ENCODE peak calls at places on chromosomes 3 and 15, in eight cellular contexts. C is kidney epithelial cell, K is K562, D is dorsolateral prefrontal cortex, Z is ovary, P is fibroblast of lung, F is adrenal gland, J is A673. G is an unnamed sample.

GRCh38 chr3:113169876-113170452 is 41.4 kb upstream of the BOC start:
- DNase-seq in J (no peak), K (no peak), Z (no peak), P (no peak), C (no peak), D (no peak), F (no peak), G (no peak)

GRCh38 chr3:16849795-16850194 is 35.0 kb upstream of the PLCL2 start:
- DNase-seq in J (peak; percentile 39), D (no peak), K (no peak), C (no peak), P (peak; percentile 77), F (no peak), Z (no peak), G (no peak)

GRCh38 chr3:110750201-110750600 is 321.4 kb upstream of the NECTIN3 start:
- DNase-seq in Z (no peak), D (no peak), J (no peak), F (no peak), P (no peak), C (no peak), K (no peak), G (no peak)

GRCh38 chr15:66912001-66912400 is 153.4 kb upstream of the SMAD3 start:
- DNase-seq in C (no peak), Z (no peak), D (no peak), K (no peak), P (no peak), J (no peak), F (peak; percentile 49), G (no peak)

GRCh38 chr3:40398346-40398745 is 11.4 kb downstream of the ENTPD3 start:
- DNase-seq in P (no peak), K (no peak), C (no peak), J (no peak), Z (no peak), F (no peak), D (no peak), G (no peak)

GRCh38 chr15:80418892-80419537 is 14.8 kb downstream of the ARNT2 start:
- DNase-seq in F (peak; percentile 59), J (peak; percentile 51), K (peak; percentile 25), Z (no peak), P (peak; percentile 53), C (no peak), D (no peak), G (peak; percentile 75)

GRCh38 chr3:21447471-21448205 is 303.4 kb downstream of the ZNF385D start:
- DNase-seq in C (no peak), P (peak; percentile 86), K (no peak), Z (no peak), F (no peak), J (no peak), D (no peak), G (no peak)

GRCh38 chr15:93179072-93179471 is 90.1 kb upstream of the RGMA start:
- DNase-seq in F (peak; percentile 55), C (no peak), K (peak; percentile 16), Z (peak; percentile 28), J (no peak), P (no peak), D (no peak), G (no peak)

GRCh38 chr3:20141841-20142240 is 44.2 kb downstream of the SGO1 start:
- DNase-seq in J (peak; percentile 29), P (peak; percentile 42), F (no peak), C (no peak), K (no peak), Z (peak; percentile 25), D (peak; percentile 70), G (peak; percentile 73)

GRCh38 chr3:15974647-15975046 is 176.9 kb upstream of the ANKRD28 start:
- DNase-seq in K (peak; percentile 28), P (no peak), C (no peak), J (peak; percentile 32), Z (no peak), D (no peak), F (no peak), G (peak; percentile 57)

DNA sequence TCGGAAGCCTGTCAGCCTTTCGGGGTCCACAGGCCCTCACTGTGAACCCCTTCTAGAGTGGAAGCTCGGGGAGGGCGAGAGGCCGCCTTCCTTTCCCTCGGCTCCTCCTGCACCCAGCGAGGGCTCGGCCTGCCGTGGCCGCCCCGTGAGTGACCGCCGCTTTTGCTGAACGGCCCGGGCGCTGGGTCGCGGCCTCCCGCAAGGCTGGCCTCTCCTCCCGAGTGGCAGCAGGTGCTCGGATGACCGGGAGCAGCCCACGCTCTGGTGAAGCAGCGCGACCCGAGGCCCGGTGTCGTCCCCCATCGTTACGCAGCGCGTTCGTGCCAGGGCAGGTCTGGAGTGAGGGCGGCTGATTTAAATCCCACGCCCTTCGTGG is 53.8 kb downstream of the LRRK1 start:
- DNase-seq in D (no peak), J (no peak), P (no peak), Z (no peak), K (no peak), C (no peak), F (no peak), G (no peak)
- H3K4me3 ChIP-seq in D (peak overlapping the region; percentile 63), J (no peak overlapping the region), P (no peak overlapping the region), Z (no peak overlapping the region), K (no peak overlapping the region), C (peak overlapping the region; percentile 44), F (no peak overlapping the region), G (no peak overlapping the region)

GRCh38 chr15:85591622-85592021 is 203.1 kb downstream of the KLHL25 start:
- DNase-seq in K (no peak), F (no peak), Z (no peak), J (no peak), C (no peak), D (no peak), P (no peak), G (no peak)
- H3K4me3 ChIP-seq in K (no peak overlapping the region), F (no peak overlapping the region), Z (no peak overlapping the region), J (no peak overlapping the region), C (no peak overlapping the region), D (no peak overlapping the region), P (no peak overlapping the region), G (no peak overlapping the region)

DNA sequence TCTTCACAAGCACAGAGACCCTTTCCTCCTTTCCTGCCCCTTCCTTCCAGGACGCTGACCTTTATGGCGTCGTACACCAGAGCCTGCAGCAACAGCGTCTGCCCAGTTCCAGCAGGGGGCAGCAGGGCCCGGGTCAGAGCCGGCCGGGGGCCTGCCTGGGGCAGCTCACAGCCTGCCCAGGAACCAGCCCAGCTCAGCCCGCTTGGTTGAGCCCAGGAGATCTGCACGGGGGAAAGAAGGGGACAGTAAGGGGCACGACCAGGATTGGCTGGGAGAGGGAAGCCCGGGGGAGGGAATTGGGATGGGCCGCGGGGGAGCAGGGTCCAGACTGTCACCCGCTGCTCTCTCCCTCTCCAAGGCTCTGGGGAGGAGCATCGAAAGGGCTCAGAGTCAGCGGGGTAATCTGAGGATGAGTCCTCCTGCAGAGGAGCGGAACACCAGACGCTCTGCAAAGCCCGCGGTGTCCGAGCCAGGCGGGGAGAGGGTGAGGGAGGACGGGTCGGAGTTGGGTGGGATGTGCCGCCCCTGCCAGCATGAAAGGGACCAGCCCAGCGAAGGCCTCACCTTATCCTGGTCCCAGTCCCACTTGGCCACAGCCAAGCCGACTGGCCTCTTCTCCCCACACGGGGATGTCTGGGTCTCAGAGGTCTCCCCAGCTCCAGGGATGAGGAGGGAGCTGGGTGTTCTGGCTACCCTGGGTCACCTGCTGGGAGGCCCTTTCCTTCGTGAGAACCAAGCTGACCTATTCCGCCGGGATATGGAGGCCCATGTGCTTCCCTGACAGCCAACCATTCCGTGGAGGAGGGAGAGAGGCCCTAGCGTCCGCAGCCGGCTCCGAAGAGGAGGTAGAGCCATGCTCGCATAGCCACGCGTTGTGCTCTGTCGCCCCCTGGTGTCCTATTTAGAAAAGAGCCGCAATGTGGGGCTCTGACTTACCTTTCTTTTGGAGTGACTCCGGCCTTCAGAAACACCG is 7.4 kb upstream of the IGDCC3 start:
- DNase-seq in C (no peak), K (peak; percentile 91), D (peak; percentile 91), J (peak; percentile 90), F (peak; percentile 95), P (peak; percentile 68), Z (peak; percentile 86), G (peak; percentile 99)
- H3K4me3 ChIP-seq in C (no peak overlapping the region), K (peak overlapping the region; percentile 20), D (peak overlapping the region; percentile 60), J (no peak overlapping the region), F (peak overlapping the region; percentile 17), P (no peak overlapping the region), Z (peak overlapping the region; percentile 17), G (peak overlapping the region; percentile 16)

GRCh38 chr15:90004671-90005070 is 3.5 kb downstream of the ZNF710 start:
- DNase-seq in K (no peak), J (no peak), C (peak; percentile 79), F (peak; percentile 76), Z (no peak), D (no peak), P (peak; percentile 97), G (no peak)
- H3K4me3 ChIP-seq in K (no peak overlapping the region), J (no peak overlapping the region), C (no peak overlapping the region), F (no peak overlapping the region), Z (no peak overlapping the region), D (peak overlapping the region; percentile 88), P (peak overlapping the region; percentile 22), G (no peak overlapping the region)

DNA sequence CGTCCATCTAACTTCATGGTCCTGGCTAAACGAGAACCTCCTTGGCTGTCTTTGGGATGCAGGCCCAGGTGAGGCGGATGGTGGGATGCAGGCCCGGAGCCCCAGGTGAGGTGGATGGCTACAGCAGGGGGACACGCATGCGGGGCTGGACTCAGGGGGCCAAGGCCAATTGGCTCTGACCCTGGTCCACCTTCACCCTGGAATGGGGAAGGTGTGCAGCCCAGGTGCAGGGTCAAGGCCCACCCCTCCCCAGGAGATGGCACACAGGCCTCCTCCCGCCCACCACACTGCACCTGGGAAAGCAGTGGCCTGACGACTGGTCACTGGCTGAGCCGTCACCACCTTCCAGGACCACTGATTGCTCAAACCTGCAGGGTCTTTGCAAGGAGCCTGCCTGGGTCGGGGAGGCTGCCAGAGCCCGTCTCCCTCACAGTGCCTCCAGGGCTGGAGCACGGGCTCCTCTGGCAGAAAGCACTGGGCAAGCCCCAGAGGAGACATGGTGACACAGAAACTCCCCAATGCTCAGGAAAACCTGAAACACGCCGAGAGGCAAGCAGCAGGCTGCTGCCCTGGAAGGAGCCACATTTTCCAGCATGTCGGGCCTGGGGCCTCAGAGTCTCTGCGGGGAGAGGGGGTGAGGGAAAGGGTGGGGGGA is 159.6 kb downstream of the LRRK1 start:
- DNase-seq in C (no peak), Z (no peak), J (no peak), K (no peak), F (no peak), P (no peak), D (no peak), G (no peak)
- H3K4me3 ChIP-seq in C (no peak overlapping the region), Z (no peak overlapping the region), J (no peak overlapping the region), K (no peak overlapping the region), F (no peak overlapping the region), P (no peak overlapping the region), D (no peak overlapping the region), G (no peak overlapping the region)

GRCh38 chr3:100647171-100647570 is 37.8 kb downstream of the ADGRG7 start:
- DNase-seq in J (no peak), P (no peak), C (no peak), K (no peak), D (no peak), Z (no peak), F (no peak), G (no peak)

GRCh38 chr3:100647673-100648072 is 38.3 kb downstream of the ADGRG7 start:
- DNase-seq in K (no peak), F (no peak), D (no peak), C (no peak), P (no peak), J (no peak), Z (no peak), G (no peak)

GRCh38 chr3:100645913-100646312 is 36.5 kb downstream of the ADGRG7 start:
- DNase-seq in C (no peak), Z (no peak), J (no peak), D (no peak), K (no peak), F (no peak), P (no peak), G (no peak)

GRCh38 chr3:100653731-100654309 is 44.4 kb downstream of the ADGRG7 start:
- DNase-seq in D (no peak), Z (no peak), F (no peak), J (no peak), C (no peak), P (no peak), K (no peak), G (peak; percentile 65)

GRCh38 chr3:100650651-100651611 is 41.5 kb downstream of the ADGRG7 start:
- DNase-seq in P (peak; percentile 69), J (peak; percentile 59), K (no peak), F (no peak), D (no peak), Z (no peak), C (no peak), G (no peak)
- H3K4me3 ChIP-seq in P (no peak overlapping the region), J (peak overlapping the region; percentile 11), K (no peak overlapping the region), F (no peak overlapping the region), D (no peak overlapping the region), Z (no peak overlapping the region), C (no peak overlapping the region), G (no peak overlapping the region)

G was measured in HAP-1.